ENCODE peak calls at places on chromosomes 6 and 20, in seven cellular contexts. One of them, this sample, is unnamed.

GRCh38 chr20:34705008-34705382 is 851 bp downstream of the TP53INP2 start:
- DNase-seq in dermis microvascular lymphatic vessel endothelial cell: no peak
- DNase-seq in GM10248: no peak
- DNase-seq in OCI-LY7: peak; percentile 25
- DNase-seq in left ventricle myocardium inferior: no peak
- DNase-seq in PC-9: no peak
- DNase-seq in foreskin fibroblast: no peak
- DNase-seq in this sample: no peak

GRCh38 chr6:163001341-163001740 is 273.6 kb downstream of the PACRG start:
- DNase-seq in GM10248: peak; percentile 34
- DNase-seq in PC-9: no peak
- DNase-seq in foreskin fibroblast: peak; percentile 17
- DNase-seq in left ventricle myocardium inferior: no peak
- DNase-seq in OCI-LY7: no peak
- DNase-seq in dermis microvascular lymphatic vessel endothelial cell: no peak
- DNase-seq in this sample: no peak

GRCh38 chr6:141153563-141153962 is 979.2 kb upstream of the GJE1 start:
- DNase-seq in GM10248: no peak
- DNase-seq in foreskin fibroblast: no peak
- DNase-seq in OCI-LY7: peak; percentile 4
- DNase-seq in left ventricle myocardium inferior: no peak
- DNase-seq in dermis microvascular lymphatic vessel endothelial cell: no peak
- DNase-seq in PC-9: no peak
- DNase-seq in this sample: peak; percentile 36

GRCh38 chr6:161141173-161141572 is 132.7 kb downstream of the AGPAT4 start:
- DNase-seq in OCI-LY7: no peak
- DNase-seq in GM10248: no peak
- DNase-seq in foreskin fibroblast: no peak
- DNase-seq in dermis microvascular lymphatic vessel endothelial cell: no peak
- DNase-seq in PC-9: no peak
- DNase-seq in left ventricle myocardium inferior: no peak
- DNase-seq in this sample: peak; percentile 65

GRCh38 chr6:105562027-105562426 is 159.1 kb upstream of the PREP start:
- DNase-seq in dermis microvascular lymphatic vessel endothelial cell: no peak
- DNase-seq in OCI-LY7: no peak
- DNase-seq in GM10248: no peak
- DNase-seq in foreskin fibroblast: no peak
- DNase-seq in PC-9: no peak
- DNase-seq in left ventricle myocardium inferior: no peak
- DNase-seq in this sample: no peak

GRCh38 chr6:85460951-85461805 is 11.3 kb downstream of the NT5E start:
- DNase-seq in PC-9: peak; percentile 19
- DNase-seq in dermis microvascular lymphatic vessel endothelial cell: peak; percentile 94
- DNase-seq in OCI-LY7: peak; percentile 68
- DNase-seq in GM10248: peak; percentile 51
- DNase-seq in left ventricle myocardium inferior: no peak
- DNase-seq in foreskin fibroblast: no peak
- DNase-seq in this sample: peak; percentile 43

GRCh38 chr6:3457710-3458605 is 1.1 kb upstream of the SLC22A23 start:
- DNase-seq in GM10248: no peak
- DNase-seq in dermis microvascular lymphatic vessel endothelial cell: no peak
- DNase-seq in OCI-LY7: no peak
- DNase-seq in foreskin fibroblast: peak; percentile 62
- DNase-seq in PC-9: peak; percentile 49
- DNase-seq in left ventricle myocardium inferior: no peak
- DNase-seq in this sample: peak; percentile 22

GRCh38 chr6:124203812-124204167 is 400.1 kb downstream of the NKAIN2 start:
- DNase-seq in left ventricle myocardium inferior: no peak
- DNase-seq in GM10248: no peak
- DNase-seq in PC-9: no peak
- DNase-seq in foreskin fibroblast: peak; percentile 42
- DNase-seq in dermis microvascular lymphatic vessel endothelial cell: no peak
- DNase-seq in OCI-LY7: no peak
- DNase-seq in this sample: no peak

GRCh38 chr20:9515761-9516657 is 1.6 kb downstream of the LAMP5 start:
- DNase-seq in PC-9: no peak
- DNase-seq in OCI-LY7: no peak
- DNase-seq in left ventricle myocardium inferior: peak; percentile 22
- DNase-seq in dermis microvascular lymphatic vessel endothelial cell: no peak
- DNase-seq in foreskin fibroblast: peak; percentile 32
- DNase-seq in GM10248: no peak
- DNase-seq in this sample: no peak

GRCh38 chr20:35368616-35369423 is 43.0 kb downstream of the UQCC1 start:
- DNase-seq in PC-9: no peak
- DNase-seq in left ventricle myocardium inferior: peak; percentile 38
- DNase-seq in OCI-LY7: peak; percentile 8
- DNase-seq in foreskin fibroblast: no peak
- DNase-seq in GM10248: no peak
- DNase-seq in dermis microvascular lymphatic vessel endothelial cell: no peak
- DNase-seq in this sample: no peak

GRCh38 chr6:30767158-30767943 is 23.0 kb upstream of the IER3 start:
- DNase-seq in foreskin fibroblast: no peak
- DNase-seq in dermis microvascular lymphatic vessel endothelial cell: no peak
- DNase-seq in GM10248: peak; percentile 75
- DNase-seq in PC-9: no peak
- DNase-seq in left ventricle myocardium inferior: no peak
- DNase-seq in OCI-LY7: no peak
- DNase-seq in this sample: no peak

This sample was measured in lung microvascular endothelial cell.